ENCODE peak calls at places on chromosomes 12 and 14, in four cellular contexts. V is HFF-Myc, A is cardiac fibroblast, F is tibial artery. H is an unnamed sample.

GRCh38 chr14:93970589-93970966 is 5.8 kb downstream of the ASB2 start:
- DNase-seq in V (no peak), A (peak; percentile 13), F (no peak), H (peak; percentile 76)

GRCh38 chr14:28571636-28572035 is 195.0 kb upstream of the FOXG1 start:
- DNase-seq in V (no peak), A (peak; percentile 33), F (no peak), H (no peak)

GRCh38 chr12:124681779-124682391 is 114.5 kb upstream of the NCOR2 start:
- DNase-seq in V (peak; percentile 80), A (peak; percentile 91), F (peak; percentile 77), H (peak; percentile 91)

GRCh38 chr14:50603565-50603964 is 43.6 kb downstream of the ATL1 start:
- DNase-seq in V (no peak), A (peak; percentile 9), F (no peak), H (no peak)

GRCh38 chr12:28100717-28101116 is 89.5 kb upstream of the CCDC91 start:
- DNase-seq in V (no peak), A (no peak), F (no peak), H (no peak)

GRCh38 chr12:102300824-102301461 is 103.3 kb upstream of the PMCH start:
- DNase-seq in V (peak; percentile 41), A (peak; percentile 64), F (no peak), H (peak; percentile 81)

GRCh38 chr12:24551368-24551767 is 397.5 kb downstream of the BCAT1 start:
- DNase-seq in V (no peak), A (no peak), F (no peak), H (no peak)

GRCh38 chr12:116317986-116318737 is 40.7 kb upstream of the MED13L start:
- DNase-seq in V (no peak), A (no peak), F (no peak), H (no peak)

GRCh38 chr14:64707661-64708060 is 3.4 kb downstream of the PLEKHG3 start:
- DNase-seq in V (no peak), A (peak; percentile 84), F (peak; percentile 17), H (peak; percentile 92)

GRCh38 chr14:68145539-68145938 is 326.0 kb downstream of the RAD51B start:
- DNase-seq in V (no peak), A (peak; percentile 63), F (no peak), H (no peak)

GRCh38 chr14:89415139-89415538 is 1.9 kb downstream of the FOXN3 start:
- DNase-seq in V (no peak), A (no peak), F (no peak), H (no peak)

GRCh38 chr14:53127151-53127550 is 26.0 kb downstream of the DDHD1 start:
- DNase-seq in V (no peak), A (no peak), F (no peak), H (no peak)

GRCh38 chr12:63967358-63967757 is 122.9 kb downstream of the SRGAP1 start:
- DNase-seq in V (no peak), A (peak; percentile 70), F (no peak), H (no peak)

GRCh38 chr12:130195369-130195768 is 33.1 kb downstream of the FZD10 start:
- DNase-seq in V (no peak), A (no peak), F (no peak), H (no peak)

GRCh38 chr12:57616383-57617101 is 5.3 kb downstream of the ARHGEF25 start:
- DNase-seq in V (no peak), A (peak; percentile 75), F (no peak), H (peak; percentile 94)

GRCh38 chr12:71014180-71014785 is 93.7 kb upstream of the PTPRR start:
- DNase-seq in V (no peak), A (peak; percentile 87), F (no peak), H (no peak)
- H3K4me3 ChIP-seq in V (no peak overlapping the region), A (no peak overlapping the region), F (no peak overlapping the region), H (peak overlapping the region; percentile 45)

DNA sequence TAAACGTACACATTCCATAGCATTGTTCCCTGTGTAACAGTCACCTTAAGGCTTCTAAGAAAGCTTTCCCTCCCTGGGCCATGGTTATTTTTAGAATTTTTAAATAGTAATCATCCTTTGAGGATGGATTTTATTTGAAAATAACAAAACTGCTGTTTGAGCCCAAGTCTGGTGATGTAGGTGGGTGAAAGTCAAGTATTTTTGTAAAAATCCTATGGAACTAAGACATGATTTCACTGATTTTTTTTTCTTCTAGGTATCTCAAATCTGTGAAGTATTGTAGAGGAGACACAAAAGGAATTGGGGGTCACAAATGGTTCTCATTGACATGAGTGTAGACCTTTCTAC is 1.4 kb downstream of the ISCU start:
- DNase-seq in V (no peak), A (no peak), F (no peak), H (no peak)
- H3K4me3 ChIP-seq in V (peak overlapping the region; percentile 95), A (no peak overlapping the region), F (peak overlapping the region; percentile 82), H (peak overlapping the region; percentile 88)

GRCh38 chr14:103627073-103628025 is 1.7 kb upstream of the KLC1 start:
- DNase-seq in V (no peak), A (no peak), F (no peak), H (no peak)
- H3K4me3 ChIP-seq in V (no peak overlapping the region), A (no peak overlapping the region), F (no peak overlapping the region), H (no peak overlapping the region)

GRCh38 chr14:22489247-22489551 is 99.8 kb downstream of the DAD1 start:
- DNase-seq in V (no peak), A (no peak), F (no peak), H (no peak)

GRCh38 chr14:22487941-22488340 is 101.1 kb downstream of the DAD1 start:
- DNase-seq in V (no peak), A (no peak), F (no peak), H (no peak)

GRCh38 chr14:22487401-22487800 is 101.6 kb downstream of the DAD1 start:
- DNase-seq in V (no peak), A (no peak), F (no peak), H (peak; percentile 47)

GRCh38 chr14:22489957-22490950 is 98.8 kb downstream of the DAD1 start:
- DNase-seq in V (no peak), A (no peak), F (no peak), H (no peak)

GRCh38 chr14:22488522-22489246 is 100.3 kb downstream of the DAD1 start:
- DNase-seq in V (no peak), A (no peak), F (no peak), H (no peak)
- H3K4me3 ChIP-seq in V (no peak overlapping the region), A (no peak overlapping the region), F (no peak overlapping the region), H (no peak overlapping the region)

DNA sequence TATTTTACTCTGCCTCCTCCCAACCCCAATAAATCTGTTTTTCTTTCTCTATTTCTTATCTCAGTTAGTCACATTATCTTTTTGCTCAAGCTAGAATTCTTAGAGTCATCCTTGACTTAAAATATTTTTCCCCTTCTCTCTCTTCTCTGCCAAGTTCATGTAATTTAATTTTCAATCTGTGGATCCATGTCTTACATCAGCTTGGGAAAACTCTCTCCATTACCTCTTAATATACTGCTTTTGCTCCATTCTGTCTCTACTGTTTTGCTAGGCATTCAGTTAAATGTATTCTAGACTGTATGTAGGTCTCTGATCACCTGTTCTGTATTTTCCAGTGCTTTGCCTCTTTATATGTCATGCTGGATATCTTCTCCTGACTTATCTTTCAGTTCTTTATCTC is 51.0 kb upstream of the NR1H4 start:
- DNase-seq in V (no peak), A (no peak), F (no peak), H (no peak)
- H3K4me3 ChIP-seq in V (no peak overlapping the region), A (no peak overlapping the region), F (no peak overlapping the region), H (no peak overlapping the region)

DNA sequence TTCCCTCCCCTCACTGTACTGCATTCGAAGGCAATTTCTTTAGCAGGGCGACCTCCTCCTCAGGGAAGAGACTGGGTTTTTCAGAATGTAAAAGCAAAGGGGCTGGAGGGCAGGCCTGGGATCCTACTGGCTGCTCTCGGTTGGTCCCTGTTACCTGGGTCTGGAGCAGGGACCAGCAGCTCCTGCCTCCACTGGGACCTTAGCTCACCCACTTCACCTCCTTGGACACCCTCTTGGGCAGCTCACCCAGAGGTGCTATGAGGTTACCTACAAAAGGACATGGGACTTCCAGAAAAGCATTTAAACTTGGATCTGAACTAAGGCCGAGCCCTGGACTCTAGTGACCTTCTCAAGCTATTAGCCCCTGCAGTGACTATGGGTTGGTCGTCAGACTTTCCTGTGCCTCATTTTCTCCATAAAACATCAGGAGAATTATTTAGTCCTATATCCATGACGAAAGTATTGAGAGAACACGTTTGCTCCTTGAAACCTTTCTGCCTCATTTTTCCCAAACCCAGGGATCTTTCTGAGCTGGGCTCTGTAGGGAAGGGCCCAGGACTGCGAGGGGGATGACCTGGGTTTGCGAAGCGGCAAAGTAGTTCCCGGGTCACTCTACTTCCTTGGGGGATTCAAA is 65.0 kb downstream of the FBXL14 start:
- DNase-seq in V (no peak), A (no peak), F (no peak), H (no peak)
- H3K4me3 ChIP-seq in V (peak overlapping the region; percentile 46), A (no peak overlapping the region), F (peak overlapping the region; percentile 64), H (peak overlapping the region; percentile 73)

H was measured in osteoblast.